ENCODE peak calls at places on chromosomes 7 and 10, in nine cellular contexts. H, O, S, N, L, M, W, I and C are unnamed samples.

GRCh38 chr7:112143567-112143966 is 62.6 kb downstream of the DOCK4 start:
- DNase-seq in H (no peak), O (no peak), S (no peak), N (no peak), L (no peak), M (peak), W (no peak), I (peak), C (no peak)

GRCh38 chr7:50204576-50204975 is 99.9 kb upstream of the IKZF1 start:
- DNase-seq in H (no peak), O (no peak), S (no peak), N (no peak), L (no peak), M (no peak), W (peak), I (no peak), C (no peak)

GRCh38 chr7:27122075-27122910 is 8.3 kb downstream of the HOXA4 start:
- DNase-seq in H (no peak), O (no peak), S (no peak), N (peak), L (no peak), M (peak), W (no peak), I (no peak), C (no peak)

GRCh38 chr7:37489703-37490102 is 41.0 kb upstream of the ELMO1 start:
- DNase-seq in H (no peak), O (no peak), S (no peak), N (no peak), L (no peak), M (no peak), W (no peak), I (no peak), C (no peak)

GRCh38 chr7:42069625-42070024 is 167.4 kb downstream of the GLI3 start:
- DNase-seq in H (no peak), O (no peak), S (no peak), N (no peak), L (no peak), M (no peak), W (no peak), I (no peak), C (no peak)

GRCh38 chr7:122550545-122550944 is 148.4 kb downstream of the RNF133 start:
- DNase-seq in H (no peak), O (no peak), S (no peak), N (no peak), L (no peak), M (peak), W (no peak), I (no peak), C (peak)

GRCh38 chr7:31098606-31099360 is 46.7 kb downstream of the ADCYAP1R1 start:
- DNase-seq in H (no peak), O (no peak), S (no peak), N (no peak), L (no peak), M (no peak), W (no peak), I (no peak), C (no peak)

GRCh38 chr7:118153551-118154177 is 30.3 kb upstream of the LSM8 start:
- DNase-seq in H (no peak), O (no peak), S (no peak), N (no peak), L (peak), M (peak), W (peak), I (peak), C (peak)

GRCh38 chr10:98314577-98315284 is 46.7 kb upstream of the LOXL4 start:
- DNase-seq in H (no peak), O (no peak), S (no peak), N (no peak), L (peak), M (peak), W (no peak), I (no peak), C (no peak)

GRCh38 chr10:17430647-17431355 is 23.6 kb downstream of the ST8SIA6 start:
- DNase-seq in H (peak), O (no peak), S (peak), N (peak), L (peak), M (peak), W (peak), I (peak), C (peak)

GRCh38 chr7:100897772-100898454 is 2.2 kb upstream of the ACHE start:
- DNase-seq in H (no peak), O (no peak), S (no peak), N (peak), L (no peak), M (no peak), W (no peak), I (no peak), C (no peak)